ENCODE peak calls at places on chromosomes 2 and 18, in four cellular contexts. G, A, Y and C are unnamed samples.

GRCh38 chr18:48536516-48536915 is 2.3 kb upstream of the CTIF start:
- DNase-seq in Y (no peak), G (no peak), A (no peak), C (no peak)

GRCh38 chr2:104862061-104862941 is 8.4 kb downstream of the POU3F3 start:
- DNase-seq in A (no peak), Y (no peak), G (peak; percentile 76), C (no peak)

GRCh38 chr2:24147364-24147763 is 24.1 kb downstream of the FAM228B start:
- DNase-seq in Y (no peak), A (no peak), G (peak; percentile 8), C (no peak)

GRCh38 chr2:70515938-70516337 is 37.7 kb downstream of the TGFA start:
- DNase-seq in G (no peak), Y (no peak), A (no peak), C (no peak)

GRCh38 chr2:232367016-232367415 is 11.5 kb upstream of the ALPP start:
- DNase-seq in A (no peak), G (no peak), Y (no peak), C (peak; percentile 33)

GRCh38 chr2:15695582-15696330 is 104.1 kb downstream of the DDX1 start:
- DNase-seq in Y (no peak), G (no peak), A (no peak), C (no peak)

GRCh38 chr18:24022141-24022540 is 7.6 kb downstream of the TTC39C start:
- DNase-seq in A (no peak), Y (no peak), G (peak; percentile 79), C (no peak)

GRCh38 chr2:56132138-56132537 is 51.7 kb upstream of the CCDC85A start:
- DNase-seq in A (peak; percentile 79), G (peak; percentile 52), Y (no peak), C (no peak)

GRCh38 chr18:57802869-57803118 is 321 bp downstream of the ATP8B1 start:
- DNase-seq in G (no peak), Y (no peak), A (no peak), C (no peak)

GRCh38 chr2:216388046-216388884 is 16.0 kb upstream of the MARCHF4 start:
- DNase-seq in Y (no peak), G (no peak), A (no peak), C (peak; percentile 18)

GRCh38 chr18:1663879-1664705 is 759.4 kb downstream of the ADCYAP1 start:
- DNase-seq in A (peak; percentile 38), G (peak; percentile 15), Y (peak; percentile 35), C (no peak)

GRCh38 chr2:32342811-32343210 is 14.0 kb upstream of the BIRC6 start:
- DNase-seq in G (no peak), Y (no peak), A (peak; percentile 99), C (no peak)

GRCh38 chr2:35033748-35034147 is 1321.8 kb upstream of the CRIM1 start:
- DNase-seq in Y (no peak), G (no peak), A (no peak), C (no peak)

GRCh38 chr2:151350579-151351195 is 6.7 kb upstream of the TNFAIP6 start:
- DNase-seq in A (no peak), Y (no peak), G (peak; percentile 47), C (no peak)

GRCh38 chr18:32289480-32290075 is 99.7 kb downstream of the MEP1B start:
- DNase-seq in G (peak; percentile 67), Y (no peak), A (peak; percentile 73), C (peak; percentile 17)

GRCh38 chr2:11701831-11702301 is 31.9 kb upstream of the NTSR2 start:
- DNase-seq in A (no peak), Y (no peak), G (no peak), C (no peak)

GRCh38 chr18:48990497-48991298 is 39.9 kb upstream of the SMAD7 start:
- DNase-seq in G (peak; percentile 52), Y (no peak), A (peak; percentile 45), C (no peak)

GRCh38 chr2:74863802-74864248 is 29.9 kb downstream of the HK2 start:
- DNase-seq in Y (no peak), A (no peak), G (no peak), C (no peak)

GRCh38 chr2:24920813-24921441 is 890 bp upstream of the ADCY3 start:
- DNase-seq in A (peak; percentile 20), G (no peak), Y (no peak), C (no peak)

GRCh38 chr2:127700527-127701192 is 637 bp upstream of the SFT2D3 start:
- DNase-seq in A (peak; percentile 29), G (no peak), Y (peak; percentile 62), C (no peak)

GRCh38 chr2:204691911-204692510 is 146.7 kb downstream of the PARD3B start:
- DNase-seq in A (peak; percentile 91), G (peak; percentile 87), Y (no peak), C (no peak)

GRCh38 chr2:55160422-55160821 is 71.7 kb downstream of the CLHC1 start:
- DNase-seq in A (no peak), Y (no peak), G (no peak), C (no peak)